ENCODE peak calls at places on chromosomes 2 and 18, in six cellular contexts. W, Z, U, X, K and A are unnamed samples.

GRCh38 chr2:224025874-224026273 is 13.2 kb downstream of the SERPINE2 start:
- DNase-seq in U (no peak), K (no peak), Z (peak), W (no peak), X (no peak), A (peak)

GRCh38 chr18:26046419-26047077 is 43.9 kb downstream of the SS18 start:
- DNase-seq in X (no peak), W (no peak), Z (no peak), U (no peak), K (no peak), A (no peak)

GRCh38 chr2:201969938-201970785 is 63.5 kb upstream of the FZD7 start:
- DNase-seq in K (peak), W (peak), U (no peak), Z (peak), X (no peak), A (no peak)

GRCh38 chr18:8375269-8375668 is 234.0 kb upstream of the RAB12 start:
- DNase-seq in W (no peak), X (no peak), K (no peak), Z (no peak), U (no peak), A (peak)

GRCh38 chr2:20650412-20650879 is 452 bp downstream of the HS1BP3 start:
- DNase-seq in U (no peak), Z (peak), W (peak), K (peak), X (peak), A (no peak)

GRCh38 chr2:86661333-86661732 is 37.7 kb upstream of the RNF103 start:
- DNase-seq in K (no peak), U (no peak), W (no peak), X (no peak), Z (peak), A (no peak)

GRCh38 chr2:207796585-207797350 is 27.1 kb upstream of the FZD5 start:
- DNase-seq in X (peak), W (peak), Z (peak), K (no peak), U (no peak), A (no peak)

GRCh38 chr2:19632327-19633040 is 269.3 kb downstream of the TTC32 start:
- DNase-seq in U (no peak), Z (no peak), W (no peak), X (no peak), K (no peak), A (no peak)

GRCh38 chr2:11712866-11713265 is 33.6 kb upstream of the LPIN1 start:
- DNase-seq in U (no peak), X (no peak), K (no peak), Z (no peak), W (peak), A (no peak)

GRCh38 chr2:119476301-119477117 is 44.9 kb downstream of the TMEM37 start:
- DNase-seq in U (peak), X (peak), Z (peak), W (peak), K (peak), A (peak)

GRCh38 chr2:161570424-161571050 is 53.7 kb upstream of the SLC4A10 start:
- DNase-seq in W (no peak), X (no peak), U (no peak), Z (peak), K (no peak), A (no peak)
- H3K23ac ChIP-seq in W (no peak), X (no peak), U (no peak), Z (no peak), K (no peak), A (no peak)

GRCh38 chr2:16737812-16738211 is 72.2 kb upstream of the CYRIA start:
- DNase-seq in Z (no peak), K (no peak), U (no peak), X (no peak), W (no peak), A (no peak)
- H3K23ac ChIP-seq in Z (no peak), K (no peak), U (no peak), X (no peak), W (no peak), A (no peak)

GRCh38 chr2:228131833-228132232 is 49.7 kb downstream of the SPHKAP start:
- DNase-seq in U (no peak), W (no peak), X (no peak), K (no peak), Z (no peak), A (no peak)
- H3K23ac ChIP-seq in U (no peak), W (no peak), X (no peak), K (no peak), Z (no peak), A (no peak)

DNA sequence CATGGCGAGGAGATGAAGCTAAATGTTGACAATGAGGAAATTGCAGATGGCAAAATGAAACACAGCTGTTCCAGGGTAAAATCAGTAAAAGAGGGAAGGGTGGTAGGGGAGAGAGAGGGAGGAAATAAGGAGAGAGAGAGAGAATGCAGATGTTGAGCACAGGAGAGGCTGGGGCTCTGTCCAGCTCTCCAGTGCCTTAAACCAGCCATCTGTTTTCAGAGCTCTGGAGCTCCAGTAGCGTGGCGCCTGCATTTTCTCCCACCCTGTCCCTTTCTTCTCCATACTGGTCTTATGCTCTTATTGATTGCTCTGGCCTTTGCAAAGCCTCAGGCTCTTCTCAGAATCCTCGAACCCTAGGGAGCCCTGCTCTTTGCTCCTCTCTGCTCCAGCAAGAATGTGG is 52.7 kb upstream of the BOD1L2 start:
- DNase-seq in W (no peak), K (no peak), X (no peak), Z (no peak), U (no peak), A (no peak)
- H3K23ac ChIP-seq in W (no peak), K (no peak), X (no peak), Z (no peak), U (no peak), A (no peak)

DNA sequence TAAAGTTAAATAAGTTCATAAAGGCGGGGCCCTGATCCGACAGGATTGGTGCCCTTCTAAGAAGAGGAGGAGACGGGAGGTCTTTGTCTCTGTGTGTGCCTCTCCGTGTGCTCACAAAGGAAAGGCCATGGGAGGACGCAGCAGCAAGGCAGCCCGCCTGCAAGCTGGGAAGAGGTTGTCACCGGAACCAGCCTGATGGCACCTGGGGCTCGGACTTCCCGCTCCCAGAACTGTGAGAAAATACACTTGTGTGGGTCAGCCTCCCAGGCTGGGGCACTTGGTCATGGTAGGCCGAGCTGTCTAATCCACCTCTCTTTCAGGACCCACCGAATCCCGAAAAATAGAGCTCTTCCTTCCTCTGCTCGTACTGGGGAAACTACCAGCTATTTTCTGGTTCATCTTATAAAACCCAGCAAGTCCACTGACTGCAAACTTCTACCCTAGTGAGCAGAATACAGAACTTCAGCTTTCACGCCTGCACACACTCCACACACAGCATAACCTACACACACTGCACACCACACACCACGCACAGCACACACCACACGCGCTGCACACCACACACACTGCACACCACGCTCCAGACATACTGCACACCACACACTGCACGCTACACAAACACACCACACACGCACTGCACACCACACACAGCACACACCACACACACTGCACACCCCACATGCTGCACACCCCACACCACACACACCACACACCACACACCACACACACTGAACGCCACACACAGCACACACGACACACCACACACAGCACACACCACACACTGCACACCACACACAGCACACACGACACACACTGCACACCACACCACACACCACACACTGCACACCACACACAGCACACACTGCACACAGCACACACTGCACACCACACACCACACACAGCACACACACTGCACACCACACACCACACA is 58.1 kb downstream of the ASB1 start:
- DNase-seq in U (no peak), X (peak), Z (peak), K (no peak), W (no peak), A (no peak)
- H3K23ac ChIP-seq in U (peak), X (no peak), Z (no peak), K (no peak), W (no peak), A (peak)

DNA sequence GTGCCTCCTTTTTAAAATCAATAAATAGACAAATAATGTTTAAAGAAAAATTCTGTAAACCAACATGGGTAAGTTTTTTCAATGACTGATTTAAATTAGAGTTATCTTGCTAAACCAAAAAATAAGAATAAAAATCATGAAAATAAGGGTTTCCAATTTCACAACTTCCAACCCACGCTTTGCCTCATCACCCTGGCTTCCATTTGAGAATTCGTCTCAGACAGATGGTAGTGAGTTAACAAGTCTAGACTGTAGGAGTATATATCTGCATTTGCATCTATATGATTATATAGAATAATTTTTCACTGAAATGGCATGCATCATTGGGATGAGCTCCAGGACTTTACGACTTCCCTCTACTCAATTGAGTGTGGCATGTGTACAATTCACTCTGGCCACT is 1673.4 kb upstream of the CELF4 start:
- DNase-seq in W (no peak), K (no peak), Z (no peak), U (no peak), X (no peak), A (no peak)
- H3K23ac ChIP-seq in W (no peak), K (no peak), Z (no peak), U (no peak), X (no peak), A (no peak)

GRCh38 chr18:78957140-78957539 is 22.5 kb upstream of the SALL3 start:
- DNase-seq in Z (no peak), U (no peak), X (no peak), W (no peak), K (no peak), A (no peak)

GRCh38 chr18:78965260-78965659 is 14.4 kb upstream of the SALL3 start:
- DNase-seq in X (peak), W (no peak), K (no peak), U (no peak), Z (no peak), A (no peak)

GRCh38 chr18:78960709-78961108 is 18.9 kb upstream of the SALL3 start:
- DNase-seq in Z (no peak), K (no peak), U (no peak), W (no peak), X (no peak), A (no peak)

GRCh38 chr18:78965917-78966878 is 13.4 kb upstream of the SALL3 start:
- DNase-seq in U (no peak), X (peak), Z (no peak), W (no peak), K (no peak), A (no peak)

GRCh38 chr18:78962098-78962497 is 17.5 kb upstream of the SALL3 start:
- DNase-seq in U (no peak), Z (no peak), X (no peak), W (no peak), K (no peak), A (no peak)
- H3K23ac ChIP-seq in U (no peak), Z (no peak), X (no peak), W (no peak), K (no peak), A (peak)

GRCh38 chr2:62330959-62331358 is 135.0 kb downstream of the B3GNT2 start:
- DNase-seq in U (no peak), X (no peak), Z (peak), W (no peak), K (no peak), A (no peak)

GRCh38 chr2:62326735-62327134 is 130.8 kb downstream of the B3GNT2 start:
- DNase-seq in X (no peak), K (no peak), Z (no peak), U (no peak), W (no peak), A (no peak)

GRCh38 chr2:62333961-62334360 is 138.0 kb downstream of the B3GNT2 start:
- DNase-seq in K (no peak), W (no peak), U (no peak), Z (no peak), X (no peak), A (no peak)

GRCh38 chr2:62325398-62325797 is 129.5 kb downstream of the B3GNT2 start:
- DNase-seq in K (no peak), W (no peak), X (no peak), U (no peak), Z (no peak), A (no peak)

GRCh38 chr2:62329797-62330196 is 133.9 kb downstream of the B3GNT2 start:
- DNase-seq in Z (no peak), W (no peak), K (no peak), X (no peak), U (no peak), A (no peak)
- H3K23ac ChIP-seq in Z (no peak), W (no peak), K (no peak), X (no peak), U (no peak), A (no peak)

DNA sequence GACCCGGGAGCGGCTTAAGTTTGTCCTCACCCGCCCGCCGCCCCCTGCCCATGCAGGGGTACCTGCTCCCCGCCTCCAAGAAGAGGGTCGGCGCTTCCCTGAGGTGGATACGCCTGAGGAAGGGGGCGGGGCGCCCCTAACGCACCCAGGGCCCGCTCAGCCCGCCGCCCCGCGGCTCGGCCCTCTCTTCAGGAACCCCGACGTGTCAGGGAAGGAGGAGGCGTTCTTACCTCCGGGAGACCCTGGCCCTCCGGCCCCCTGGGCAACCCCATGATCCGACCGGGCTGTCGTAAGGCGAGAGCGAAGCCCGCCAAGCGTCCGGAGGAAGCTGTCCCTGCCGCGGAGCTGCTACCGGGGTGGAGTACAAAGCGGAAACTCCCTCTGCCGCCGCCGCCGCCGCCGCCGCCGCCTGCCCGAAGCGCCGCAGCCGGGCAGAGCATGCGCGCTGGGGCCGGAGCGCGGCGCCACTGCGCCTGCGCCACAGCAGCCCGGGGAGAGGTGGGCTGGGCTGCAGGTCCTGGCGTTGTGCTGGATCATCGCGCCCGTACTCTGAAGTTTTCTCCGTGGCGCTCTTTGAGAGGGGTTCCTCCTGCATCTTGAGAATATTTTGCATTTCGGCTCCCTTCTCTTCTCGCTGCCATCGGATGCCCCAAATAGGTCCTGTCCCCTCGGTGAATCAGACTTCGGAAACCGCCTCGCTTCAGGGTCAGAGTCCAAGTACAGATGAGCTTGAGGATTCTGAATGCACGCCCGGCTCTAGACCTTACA is at the start of gene CCDC93:
- DNase-seq in Z (peak), K (peak), X (peak), U (peak), W (peak), A (peak)
- H3K23ac ChIP-seq in Z (no peak), K (peak), X (no peak), U (peak), W (peak), A (no peak)

GRCh38 chr2:27624943-27625342 is 3.9 kb downstream of the CCDC121 start:
- DNase-seq in W (no peak), X (no peak), K (no peak), Z (no peak), U (no peak), A (peak)

GRCh38 chr2:27627963-27628766 is 647 bp downstream of the CCDC121 start:
- DNase-seq in U (no peak), K (peak), X (no peak), Z (peak), W (peak), A (peak)

GRCh38 chr2:27628767-27629709 is at the start of the genes CCDC121 and GPN1:
- DNase-seq in K (peak), X (peak), Z (peak), W (peak), U (peak), A (peak)
- H3K23ac ChIP-seq in K (peak), X (no peak), Z (no peak), W (peak), U (peak), A (no peak)